ENCODE peak calls at places on chromosomes 3 and 15, in four cellular contexts. Y is EL, M is iris pigment epithelial cell, P is COR-L47. C is an unnamed sample.

GRCh38 chr3:31634485-31634884 is 101.8 kb downstream of the STT3B start:
- DNase-seq in Y (peak), M (peak), P (no peak), C (no peak)

GRCh38 chr15:89441295-89441762 is 55.1 kb downstream of the RHCG start:
- DNase-seq in Y (no peak), M (no peak), P (no peak), C (no peak)

GRCh38 chr15:90001062-90001682 is at the start of gene ZNF710:
- DNase-seq in Y (peak), M (peak), P (peak), C (peak)

GRCh38 chr3:81666502-81667121 is 94.8 kb downstream of the GBE1 start:
- DNase-seq in Y (peak), M (peak), P (no peak), C (peak)

GRCh38 chr3:187150599-187150998 is 11.3 kb upstream of the RPL39L start:
- DNase-seq in Y (peak), M (no peak), P (peak), C (no peak)

GRCh38 chr15:25345943-25346342 is 92.9 kb downstream of the UBE3A start:
- DNase-seq in Y (peak), M (peak), P (no peak), C (no peak)

GRCh38 chr3:154334973-154335420 is 10.7 kb upstream of the DHX36 start:
- DNase-seq in Y (peak), M (peak), P (peak), C (peak)

GRCh38 chr3:9704343-9705322 is 1.0 kb downstream of the CPNE9 start:
- DNase-seq in Y (peak), M (peak), P (no peak), C (peak)

GRCh38 chr3:180265551-180265950 is 228.8 kb upstream of the PEX5L start:
- DNase-seq in Y (peak), M (peak), P (no peak), C (no peak)

GRCh38 chr3:64871955-64872354 is 184.2 kb upstream of the ADAMTS9 start:
- DNase-seq in Y (no peak), M (no peak), P (no peak), C (no peak)

GRCh38 chr3:194255252-194256039 is 95.7 kb downstream of the CPN2 start:
- DNase-seq in Y (no peak), M (no peak), P (no peak), C (peak)

GRCh38 chr3:197298858-197299854 is 744 bp upstream of the DLG1 start:
- DNase-seq in Y (no peak), M (peak), P (peak), C (peak)

GRCh38 chr15:69410290-69410874 is 3.8 kb upstream of the KIF23 start:
- DNase-seq in Y (peak), M (peak), P (peak), C (peak)

GRCh38 chr15:40796041-40796440 is 10.8 kb upstream of the ZFYVE19 start:
- DNase-seq in Y (no peak), M (no peak), P (no peak), C (peak)

GRCh38 chr15:93583533-93583932 is 494.5 kb upstream of the RGMA start:
- DNase-seq in Y (no peak), M (no peak), P (no peak), C (no peak)

GRCh38 chr15:28901987-28902745 is 16.4 kb downstream of the APBA2 start:
- DNase-seq in Y (no peak), M (no peak), P (no peak), C (no peak)

GRCh38 chr3:129690406-129690805 is 83.9 kb upstream of the PLXND1 start:
- DNase-seq in Y (peak), M (peak), P (peak), C (peak)

GRCh38 chr3:63724987-63725386 is 72.5 kb downstream of the SNTN start:
- DNase-seq in Y (peak), M (peak), P (no peak), C (no peak)

GRCh38 chr3:197926418-197926817 is 23.6 kb upstream of the RPL35A start:
- DNase-seq in Y (no peak), M (no peak), P (no peak), C (no peak)

GRCh38 chr3:194395767-194396527 is 3.1 kb downstream of the GP5 start:
- DNase-seq in Y (no peak), M (peak), P (no peak), C (peak)

GRCh38 chr3:52317601-52318000 is 1.5 kb downstream of the DNAH1 start:
- DNase-seq in Y (peak), M (peak), P (no peak), C (peak)

GRCh38 chr3:27467545-27467944 is 16.6 kb downstream of the SLC4A7 start:
- DNase-seq in Y (peak), M (peak), P (peak), C (peak)

GRCh38 chr3:131326307-131326706 is 55.3 kb upstream of the NUDT16 start:
- DNase-seq in Y (peak), M (peak), P (no peak), C (no peak)

GRCh38 chr3:150293401-150294001 is 114.6 kb upstream of the TSC22D2 start:
- DNase-seq in Y (peak), M (peak), P (no peak), C (no peak)

GRCh38 chr3:157117875-157118654 is 41.9 kb downstream of the CCNL1 start:
- DNase-seq in Y (no peak), M (no peak), P (no peak), C (no peak)

GRCh38 chr3:28376424-28376823 is 27.8 kb upstream of the AZI2 start:
- DNase-seq in Y (no peak), M (peak), P (no peak), C (no peak)

GRCh38 chr15:66761723-66762595 is 59.9 kb downstream of the SMAD6 start:
- DNase-seq in Y (peak), M (no peak), P (no peak), C (no peak)

GRCh38 chr3:98985406-98985805 is 83.9 kb upstream of the DCBLD2 start:
- DNase-seq in Y (no peak), M (peak), P (no peak), C (no peak)

GRCh38 chr3:113531826-113532697 is at the start of gene SIDT1:
- DNase-seq in Y (peak), M (peak), P (peak), C (peak)

GRCh38 chr15:79212589-79213139 is 69.9 kb upstream of the ANKRD34C start:
- DNase-seq in Y (no peak), M (no peak), P (no peak), C (no peak)

GRCh38 chr15:92930776-92931175 is 30.7 kb downstream of the CHD2 start:
- DNase-seq in Y (peak), M (peak), P (no peak), C (no peak)

GRCh38 chr15:83365370-83365938 is 81.0 kb upstream of the BNC1 start:
- DNase-seq in Y (peak), M (peak), P (no peak), C (no peak)

GRCh38 chr3:171417813-171418212 is 42.4 kb downstream of the TNIK start:
- DNase-seq in Y (peak), M (peak), P (no peak), C (peak)